ENCODE peak calls at places on chromosome 18, in eight cellular contexts. O, V, A, W, M, E, P and Q are unnamed samples.

GRCh38 chr18:8548186-8548585 is 61.1 kb upstream of the RAB12 start:
- DNase-seq in E (peak), A (no peak), P (peak), M (no peak), V (peak), O (peak), W (no peak), Q (peak)

GRCh38 chr18:6261938-6262337 is 152.8 kb downstream of the L3MBTL4 start:
- DNase-seq in W (no peak), O (no peak), A (no peak), E (no peak), P (no peak), M (no peak), V (no peak), Q (no peak)

GRCh38 chr18:62325806-62326645 is 916 bp downstream of the TNFRSF11A start:
- DNase-seq in M (no peak), A (peak), W (peak), O (no peak), E (no peak), V (peak), P (peak), Q (peak)

GRCh38 chr18:5955861-5956260 is 60.5 kb upstream of the TMEM200C start:
- DNase-seq in M (no peak), A (no peak), W (no peak), P (peak), E (no peak), V (peak), O (no peak), Q (peak)

GRCh38 chr18:75544496-75544895 is 117.0 kb upstream of the SMIM21 start:
- DNase-seq in M (no peak), A (no peak), P (peak), O (no peak), E (no peak), V (peak), W (no peak), Q (peak)

GRCh38 chr18:58953627-58954026 is 89.0 kb downstream of the ZNF532 start:
- DNase-seq in E (no peak), P (no peak), M (no peak), W (no peak), A (peak), O (no peak), V (no peak), Q (no peak)

GRCh38 chr18:52615943-52616342 is 275.9 kb downstream of the DCC start:
- DNase-seq in V (no peak), E (no peak), A (no peak), W (no peak), P (no peak), M (no peak), O (no peak), Q (no peak)

GRCh38 chr18:49926076-49926745 is 112.9 kb upstream of the ACAA2 start:
- DNase-seq in V (no peak), W (no peak), E (no peak), P (no peak), M (no peak), O (no peak), A (no peak), Q (peak)

GRCh38 chr18:12879840-12880531 is 4.1 kb downstream of the PTPN2 start:
- DNase-seq in E (no peak), M (no peak), A (no peak), W (no peak), V (no peak), P (no peak), O (no peak), Q (no peak)

GRCh38 chr18:77635441-77635840 is 385.8 kb downstream of the GALR1 start:
- DNase-seq in E (no peak), V (no peak), O (no peak), M (no peak), A (no peak), W (no peak), P (no peak), Q (no peak)

GRCh38 chr18:38751897-38752296 is 1186.3 kb upstream of the CELF4 start:
- DNase-seq in M (no peak), P (no peak), V (no peak), O (no peak), E (no peak), W (no peak), A (no peak), Q (no peak)

GRCh38 chr18:79785831-79786230 is 11.9 kb upstream of the KCNG2 start:
- DNase-seq in P (no peak), O (no peak), E (no peak), V (no peak), A (no peak), M (peak), W (no peak), Q (no peak)

GRCh38 chr18:48767090-48767670 is 183.6 kb downstream of the SMAD7 start:
- DNase-seq in P (peak), E (no peak), O (no peak), V (no peak), M (no peak), W (no peak), A (no peak), Q (no peak)

GRCh38 chr18:49487711-49488310 is 777 bp upstream of the C18orf32 start:
- DNase-seq in O (no peak), P (peak), A (no peak), W (no peak), V (peak), M (no peak), E (no peak), Q (no peak)

GRCh38 chr18:51911582-51911981 is 428.4 kb upstream of the DCC start:
- DNase-seq in A (no peak), E (no peak), V (no peak), P (no peak), O (no peak), M (no peak), W (no peak), Q (no peak)

GRCh38 chr18:73908323-73908722 is 239.3 kb downstream of the FBXO15 start:
- DNase-seq in W (no peak), A (no peak), V (peak), E (peak), M (no peak), O (no peak), P (peak), Q (peak)

GRCh38 chr18:48896875-48897511 is 53.8 kb downstream of the SMAD7 start:
- DNase-seq in E (no peak), P (peak), V (peak), W (peak), O (no peak), M (no peak), A (no peak), Q (no peak)

GRCh38 chr18:55932675-55933074 is 344.7 kb upstream of the TCF4 start:
- DNase-seq in E (no peak), V (no peak), M (no peak), A (no peak), O (no peak), W (no peak), P (no peak), Q (no peak)

GRCh38 chr18:11520536-11520935 is 88.9 kb upstream of the SLC35G4 start:
- DNase-seq in M (no peak), E (no peak), V (peak), O (no peak), P (no peak), A (no peak), W (no peak), Q (peak)

GRCh38 chr18:9719421-9719981 is 11.4 kb downstream of the RAB31 start:
- DNase-seq in O (peak), W (no peak), P (peak), M (no peak), A (no peak), V (peak), E (peak), Q (peak)

GRCh38 chr18:907880-908512 is 3.3 kb downstream of the ADCYAP1 start:
- DNase-seq in A (no peak), O (no peak), V (no peak), E (no peak), P (peak), W (peak), M (no peak), Q (no peak)

GRCh38 chr18:75247601-75248421 is 37.2 kb downstream of the TSHZ1 start:
- DNase-seq in O (no peak), M (no peak), E (peak), V (peak), W (no peak), A (peak), P (peak), Q (peak)

GRCh38 chr18:77127769-77128671 is 4.6 kb downstream of the MBP start:
- DNase-seq in W (no peak), M (peak), E (peak), A (peak), P (peak), O (peak), V (peak), Q (peak)

GRCh38 chr18:11523809-11524208 is 85.6 kb upstream of the SLC35G4 start:
- DNase-seq in A (no peak), P (peak), W (no peak), O (no peak), E (no peak), M (no peak), V (no peak), Q (no peak)

GRCh38 chr18:577606-578005 is 2.6 kb upstream of the CETN1 start:
- DNase-seq in P (no peak), E (no peak), M (no peak), O (no peak), A (no peak), W (no peak), V (no peak), Q (no peak)

GRCh38 chr18:55317832-55318231 is 270.2 kb downstream of the TCF4 start:
- DNase-seq in E (no peak), V (peak), M (no peak), A (no peak), W (no peak), O (no peak), P (peak), Q (no peak)

GRCh38 chr18:67730884-67731283 is 214.4 kb upstream of the DSEL start:
- DNase-seq in V (peak), P (peak), E (peak), A (no peak), M (no peak), O (peak), W (no peak), Q (peak)

GRCh38 chr18:64019922-64020756 is 50.3 kb downstream of the SERPINB8 start:
- DNase-seq in E (no peak), M (no peak), V (no peak), O (no peak), A (no peak), W (no peak), P (no peak), Q (no peak)

GRCh38 chr18:3692113-3692621 is 242.2 kb downstream of the TGIF1 start:
- DNase-seq in A (peak), O (no peak), M (no peak), E (no peak), P (no peak), V (no peak), W (no peak), Q (no peak)

GRCh38 chr18:10032331-10032979 is 118.6 kb downstream of the VAPA start:
- DNase-seq in E (no peak), M (no peak), A (no peak), O (no peak), V (no peak), W (no peak), P (no peak), Q (no peak)

GRCh38 chr18:59779979-59780378 is 82.8 kb upstream of the CCBE1 start:
- DNase-seq in M (no peak), E (no peak), O (no peak), W (no peak), A (no peak), V (peak), P (peak), Q (peak)

GRCh38 chr18:23422751-23423418 is 30.2 kb upstream of the RIOK3 start:
- DNase-seq in A (no peak), V (peak), E (no peak), M (no peak), W (no peak), P (peak), O (no peak), Q (peak)

GRCh38 chr18:10049721-10050120 is 135.9 kb downstream of the VAPA start:
- DNase-seq in E (no peak), V (no peak), W (no peak), M (no peak), A (no peak), O (no peak), P (peak), Q (no peak)

GRCh38 chr18:77054606-77055428 is 77.8 kb downstream of the MBP start:
- DNase-seq in E (peak), M (peak), A (peak), P (peak), W (peak), O (peak), V (peak), Q (peak)

GRCh38 chr18:50009772-50010171 is 185.2 kb downstream of the MYO5B start:
- DNase-seq in M (peak), E (no peak), W (peak), A (peak), P (peak), V (peak), O (no peak), Q (no peak)

GRCh38 chr18:76710646-76711520 is 111.5 kb upstream of the ZNF236 start:
- DNase-seq in P (no peak), V (peak), W (no peak), A (no peak), E (no peak), M (no peak), O (no peak), Q (no peak)

GRCh38 chr18:48553236-48553635 is 14.4 kb downstream of the CTIF start:
- DNase-seq in M (no peak), A (no peak), P (peak), V (no peak), O (no peak), W (no peak), E (no peak), Q (no peak)